ENCODE peak calls at places on chromosomes 2 and 18, in eight cellular contexts. G, T, F, P, L, R, A and Q are unnamed samples.

GRCh38 chr18:78304199-78304826 is 675.3 kb upstream of the SALL3 start:
- DNase-seq in P (no peak), T (no peak), G (no peak), A (no peak), F (no peak), R (no peak), L (no peak), Q (no peak)

GRCh38 chr2:227228061-227228667 is 63.7 kb downstream of the COL4A3 start:
- DNase-seq in L (no peak), T (peak; percentile 56), G (no peak), R (peak; percentile 24), P (no peak), A (peak; percentile 66), F (peak; percentile 60), Q (peak; percentile 71)

GRCh38 chr18:335741-336140 is 67.9 kb upstream of the THOC1 start:
- DNase-seq in T (no peak), R (no peak), A (no peak), F (no peak), P (no peak), G (no peak), L (no peak), Q (no peak)

GRCh38 chr18:49018553-49018943 is 67.8 kb upstream of the SMAD7 start:
- DNase-seq in F (no peak), A (no peak), P (no peak), L (no peak), R (no peak), G (no peak), T (no peak), Q (no peak)

GRCh38 chr2:218694405-218695145 is 16.1 kb upstream of the TTLL4 start:
- DNase-seq in A (no peak), G (no peak), R (peak; percentile 57), P (no peak), T (no peak), F (no peak), L (no peak), Q (no peak)

GRCh38 chr2:74381751-74382150 is 1.6 kb upstream of the DCTN1 start:
- DNase-seq in G (no peak), F (no peak), P (no peak), T (no peak), R (no peak), A (no peak), L (no peak), Q (no peak)

GRCh38 chr2:134020608-134021007 is 233.3 kb upstream of the MGAT5 start:
- DNase-seq in G (no peak), T (no peak), P (no peak), A (no peak), F (no peak), L (no peak), R (no peak), Q (no peak)

GRCh38 chr2:214465386-214466146 is 54.7 kb downstream of the VWC2L start:
- DNase-seq in G (peak; percentile 15), F (no peak), L (peak; percentile 49), R (peak; percentile 91), A (no peak), T (no peak), P (no peak), Q (no peak)

GRCh38 chr2:1494906-1495305 is 81.6 kb downstream of the TPO start:
- DNase-seq in F (no peak), G (no peak), T (no peak), P (no peak), L (no peak), A (no peak), R (no peak), Q (peak; percentile 39)

GRCh38 chr2:219639356-219639755 is 11.9 kb downstream of the SLC4A3 start:
- DNase-seq in A (no peak), P (no peak), L (peak; percentile 14), R (no peak), F (peak; percentile 29), T (no peak), G (no peak), Q (peak; percentile 55)

GRCh38 chr2:950627-950992 is at the start of gene SNTG2:
- DNase-seq in R (peak; percentile 20), L (no peak), P (no peak), G (no peak), F (peak; percentile 86), A (no peak), T (peak; percentile 20), Q (no peak)